ENCODE peak calls at places on chromosome 2, in seven cellular contexts. M, D, A, V, P, Z and I are unnamed samples.

GRCh38 chr2:206084468-206084869 is 1.5 kb downstream of the INO80D start:
- DNase-seq in M (peak), D (peak), A (peak), V (no peak), P (peak), Z (peak), I (peak)

GRCh38 chr2:118940486-118941120 is 1.4 kb upstream of the MARCO start:
- DNase-seq in M (no peak), D (no peak), A (no peak), V (no peak), P (no peak), Z (peak), I (no peak)

GRCh38 chr2:85302106-85302505 is 25.7 kb downstream of the TGOLN2 start:
- DNase-seq in M (no peak), D (no peak), A (no peak), V (no peak), P (no peak), Z (no peak), I (peak)

GRCh38 chr2:210162466-210163124 is 8.6 kb downstream of the KANSL1L start:
- DNase-seq in M (no peak), D (no peak), A (no peak), V (no peak), P (no peak), Z (no peak), I (no peak)

GRCh38 chr2:31255911-31256571 is 22.1 kb downstream of the EHD3 start:
- DNase-seq in M (no peak), D (no peak), A (no peak), V (no peak), P (no peak), Z (no peak), I (peak)

GRCh38 chr2:202014328-202015034 is 19.2 kb upstream of the FZD7 start:
- DNase-seq in M (no peak), D (peak), A (no peak), V (no peak), P (peak), Z (no peak), I (peak)

GRCh38 chr2:134375935-134376334 is 122.1 kb downstream of the MGAT5 start:
- DNase-seq in M (peak), D (peak), A (no peak), V (no peak), P (peak), Z (no peak), I (peak)

GRCh38 chr2:221135699-221136098 is 436.4 kb downstream of the EPHA4 start:
- DNase-seq in M (no peak), D (no peak), A (no peak), V (no peak), P (no peak), Z (no peak), I (no peak)

GRCh38 chr2:58890865-58891525 is 649.9 kb upstream of the FANCL start:
- DNase-seq in M (no peak), D (no peak), A (no peak), V (no peak), P (no peak), Z (no peak), I (no peak)

GRCh38 chr2:54808642-54809041 is 85.2 kb downstream of the EML6 start:
- DNase-seq in M (no peak), D (no peak), A (no peak), V (no peak), P (peak), Z (no peak), I (peak)

GRCh38 chr2:26883971-26884370 is 36.0 kb downstream of the DPYSL5 start:
- DNase-seq in M (no peak), D (no peak), A (no peak), V (no peak), P (no peak), Z (no peak), I (no peak)

GRCh38 chr2:192487636-192488035 is 292.9 kb upstream of the TMEFF2 start:
- DNase-seq in M (no peak), D (no peak), A (no peak), V (no peak), P (no peak), Z (no peak), I (no peak)

GRCh38 chr2:31563273-31563839 is 17.4 kb downstream of the SRD5A2 start:
- DNase-seq in M (no peak), D (no peak), A (no peak), V (no peak), P (no peak), Z (no peak), I (no peak)

GRCh38 chr2:157376041-157376440 is 50.4 kb upstream of the ERMN start:
- DNase-seq in M (no peak), D (no peak), A (no peak), V (no peak), P (no peak), Z (no peak), I (no peak)

GRCh38 chr2:157760949-157761348 is 115.2 kb downstream of the ACVR1 start:
- DNase-seq in M (no peak), D (peak), A (no peak), V (no peak), P (no peak), Z (no peak), I (no peak)

GRCh38 chr2:135744761-135745314 is 3.2 kb downstream of the UBXN4 start:
- DNase-seq in M (peak), D (peak), A (no peak), V (no peak), P (peak), Z (peak), I (peak)

GRCh38 chr2:237432484-237433092 is 18.6 kb upstream of the COL6A3 start:
- DNase-seq in M (peak), D (peak), A (no peak), V (no peak), P (peak), Z (no peak), I (peak)

GRCh38 chr2:152443771-152444170 is 108.8 kb downstream of the FMNL2 start:
- DNase-seq in M (no peak), D (no peak), A (no peak), V (no peak), P (no peak), Z (peak), I (peak)

GRCh38 chr2:98912221-98912851 is 23.7 kb downstream of the CRACDL start:
- DNase-seq in M (peak), D (no peak), A (no peak), V (no peak), P (peak), Z (no peak), I (peak)

GRCh38 chr2:165927774-165928173 is 25.8 kb downstream of the TTC21B start:
- DNase-seq in M (no peak), D (no peak), A (no peak), V (no peak), P (no peak), Z (no peak), I (no peak)

GRCh38 chr2:144130551-144130950 is 389.4 kb downstream of the ZEB2 start:
- DNase-seq in M (no peak), D (no peak), A (no peak), V (no peak), P (no peak), Z (no peak), I (no peak)

GRCh38 chr2:239956818-239957261 is 68.3 kb downstream of the NDUFA10 start:
- DNase-seq in M (no peak), D (no peak), A (no peak), V (no peak), P (no peak), Z (no peak), I (no peak)

GRCh38 chr2:219175928-219176817 is 552 bp downstream of the CNPPD1 start:
- DNase-seq in M (peak), D (peak), A (peak), V (no peak), P (peak), Z (peak), I (peak)

GRCh38 chr2:50480507-50480906 is 551.4 kb downstream of the NRXN1 start:
- DNase-seq in M (no peak), D (no peak), A (no peak), V (no peak), P (no peak), Z (no peak), I (no peak)

GRCh38 chr2:201798252-201798918 is 8.0 kb upstream of the CDK15 start:
- DNase-seq in M (no peak), D (no peak), A (no peak), V (no peak), P (peak), Z (peak), I (peak)

GRCh38 chr2:222895143-222895542 is 34.3 kb downstream of the ACSL3 start:
- DNase-seq in M (no peak), D (no peak), A (no peak), V (no peak), P (no peak), Z (no peak), I (no peak)

GRCh38 chr2:29016500-29016899 is 35.4 kb downstream of the TOGARAM2 start:
- DNase-seq in M (no peak), D (no peak), A (no peak), V (no peak), P (no peak), Z (no peak), I (no peak)

GRCh38 chr2:231228974-231229373 is 30.5 kb downstream of the ARMC9 start:
- DNase-seq in M (no peak), D (peak), A (no peak), V (no peak), P (no peak), Z (no peak), I (no peak)

GRCh38 chr2:57943271-57943670 is 103.3 kb upstream of the VRK2 start:
- DNase-seq in M (no peak), D (peak), A (no peak), V (no peak), P (peak), Z (peak), I (peak)

GRCh38 chr2:173354601-173355131 is at the start of gene CDCA7:
- DNase-seq in M (peak), D (peak), A (peak), V (peak), P (peak), Z (peak), I (peak)

GRCh38 chr2:88443353-88443938 is 9.0 kb downstream of the FOXI3 start:
- DNase-seq in M (peak), D (peak), A (no peak), V (no peak), P (no peak), Z (no peak), I (no peak)

GRCh38 chr2:236177604-236177966 is 9.4 kb upstream of the GBX2 start:
- DNase-seq in M (peak), D (peak), A (peak), V (no peak), P (peak), Z (peak), I (peak)

GRCh38 chr2:25347846-25348245 is 6.1 kb upstream of the DNMT3A start:
- DNase-seq in M (no peak), D (no peak), A (no peak), V (no peak), P (peak), Z (no peak), I (peak)

GRCh38 chr2:239322414-239323086 is 78.3 kb downstream of the HDAC4 start:
- DNase-seq in M (peak), D (no peak), A (no peak), V (no peak), P (no peak), Z (no peak), I (peak)

GRCh38 chr2:37388074-37388473 is 43.6 kb downstream of the QPCT start:
- DNase-seq in M (no peak), D (no peak), A (no peak), V (no peak), P (peak), Z (peak), I (peak)

GRCh38 chr2:161206491-161207032 is 46.3 kb downstream of the TANK start:
- DNase-seq in M (no peak), D (no peak), A (no peak), V (no peak), P (no peak), Z (no peak), I (no peak)

GRCh38 chr2:43005211-43005974 is 213.0 kb upstream of the HAAO start:
- DNase-seq in M (no peak), D (no peak), A (no peak), V (no peak), P (no peak), Z (no peak), I (no peak)

GRCh38 chr2:43007901-43008300 is 215.5 kb upstream of the HAAO start:
- DNase-seq in M (no peak), D (no peak), A (no peak), V (no peak), P (no peak), Z (no peak), I (no peak)

GRCh38 chr2:43008388-43008787 is 216.0 kb upstream of the HAAO start:
- DNase-seq in M (no peak), D (no peak), A (no peak), V (no peak), P (no peak), Z (no peak), I (no peak)

GRCh38 chr2:43006834-43007543 is 214.6 kb upstream of the HAAO start:
- DNase-seq in M (no peak), D (no peak), A (no peak), V (no peak), P (no peak), Z (no peak), I (no peak)

GRCh38 chr2:43005975-43006833 is 213.8 kb upstream of the HAAO start:
- DNase-seq in M (no peak), D (no peak), A (no peak), V (no peak), P (no peak), Z (no peak), I (no peak)
- H3K18ac ChIP-seq in M (no peak), D (no peak), A (peak), V (no peak), P (no peak), Z (no peak), I (no peak)

GRCh38 chr2:127829845-127830246 is 18.9 kb upstream of the WDR33 start:
- DNase-seq in M (peak), D (peak), A (no peak), V (peak), P (peak), Z (no peak), I (no peak)

GRCh38 chr2:127820080-127820668 is 9.2 kb upstream of the WDR33 start:
- DNase-seq in M (no peak), D (peak), A (no peak), V (no peak), P (no peak), Z (no peak), I (peak)

GRCh38 chr2:127826047-127826446 is 15.1 kb upstream of the WDR33 start:
- DNase-seq in M (no peak), D (no peak), A (no peak), V (no peak), P (no peak), Z (no peak), I (peak)
- H3K18ac ChIP-seq in M (no peak), D (no peak), A (no peak), V (no peak), P (no peak), Z (no peak), I (no peak)

GRCh38 chr2:168903888-168904287 is 2.8 kb downstream of the G6PC2 start:
- DNase-seq in M (no peak), D (no peak), A (no peak), V (no peak), P (no peak), Z (no peak), I (no peak)
- H3K18ac ChIP-seq in M (no peak), D (no peak), A (no peak), V (no peak), P (no peak), Z (no peak), I (no peak)

DNA sequence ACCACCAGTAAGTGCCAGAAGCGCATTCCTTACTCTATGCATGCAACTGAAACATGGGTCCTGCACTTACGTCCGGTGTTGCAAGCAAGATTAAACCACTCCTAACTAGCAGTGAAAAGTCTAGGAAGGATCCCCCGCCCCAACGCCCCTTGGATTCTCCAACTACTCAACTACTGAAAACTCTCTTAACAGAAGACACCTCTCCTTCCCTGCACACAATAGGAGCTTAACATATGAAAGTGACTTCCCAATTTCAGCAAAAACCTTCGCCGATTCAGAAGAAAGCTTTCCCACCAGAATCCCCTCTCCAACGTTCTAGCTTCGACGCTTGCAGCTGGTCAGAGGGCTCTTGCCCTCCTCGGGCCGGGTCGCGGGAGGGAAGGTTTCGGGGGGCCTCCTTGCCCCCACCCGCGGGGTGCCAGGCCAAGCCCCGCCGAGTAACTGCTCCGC is 572 bp downstream of the IWS1 start:
- DNase-seq in M (no peak), D (peak), A (no peak), V (no peak), P (peak), Z (peak), I (peak)
- H3K18ac ChIP-seq in M (peak), D (peak), A (peak), V (peak), P (peak), Z (peak), I (peak)